ENCODE peak calls at places on chromosomes 4 and X, in ten cellular contexts. N, M, U, K, C, P, V, E, Q and D are unnamed samples.

GRCh38 chr4:85166318-85166717 is 199.8 kb upstream of the WDFY3 start:
- DNase-seq in N (no peak), M (no peak), U (no peak), K (no peak), C (no peak), P (no peak), V (no peak), E (no peak), Q (no peak), D (no peak)

GRCh38 chrX:24877854-24878650 is 137.7 kb downstream of the ARX start:
- DNase-seq in N (no peak), M (no peak), U (no peak), K (no peak), C (no peak), P (no peak), V (no peak), E (no peak), Q (no peak), D (no peak)

GRCh38 chrX:72029473-72030411 is 102.0 kb downstream of the RTL5 start:
- DNase-seq in N (no peak), M (no peak), U (no peak), K (peak), C (no peak), P (no peak), V (no peak), E (no peak), Q (no peak), D (peak)

GRCh38 chr4:30720021-30720655 is at the start of gene PCDH7:
- DNase-seq in N (no peak), M (no peak), U (peak), K (no peak), C (peak), P (peak), V (peak), E (peak), Q (no peak), D (peak)

GRCh38 chr4:24774452-24774851 is 20.9 kb upstream of the SOD3 start:
- DNase-seq in N (no peak), M (no peak), U (no peak), K (no peak), C (no peak), P (no peak), V (no peak), E (no peak), Q (no peak), D (peak)

GRCh38 chrX:78092296-78092695 is 11.8 kb upstream of the PGK1 start:
- DNase-seq in N (no peak), M (no peak), U (no peak), K (peak), C (no peak), P (peak), V (peak), E (no peak), Q (no peak), D (peak)

GRCh38 chr4:140884431-140885058 is 128.4 kb upstream of the TBC1D9 start:
- DNase-seq in N (peak), M (no peak), U (peak), K (peak), C (no peak), P (peak), V (peak), E (no peak), Q (no peak), D (peak)

GRCh38 chr4:5524900-5525299 is 183.5 kb downstream of the EVC2 start:
- DNase-seq in N (no peak), M (no peak), U (no peak), K (no peak), C (no peak), P (no peak), V (peak), E (no peak), Q (no peak), D (no peak)